ENCODE peak calls at places on chromosomes 3 and 15, in four cellular contexts. One of them, this sample, is unnamed.

GRCh38 chr15:71149645-71150557 is 34.6 kb downstream of the THSD4 start:
- DNase-seq in RWPE2: no peak
- DNase-seq in dorsolateral prefrontal cortex: no peak
- DNase-seq in HFF-Myc: no peak
- DNase-seq in this sample: no peak

GRCh38 chr15:89099968-89100367 is 11.7 kb downstream of the ABHD2 start:
- DNase-seq in RWPE2: no peak
- DNase-seq in dorsolateral prefrontal cortex: no peak
- DNase-seq in HFF-Myc: no peak
- DNase-seq in this sample: no peak

GRCh38 chr3:172839679-172840078 is 89.2 kb downstream of the ECT2 start:
- DNase-seq in RWPE2: no peak
- DNase-seq in dorsolateral prefrontal cortex: no peak
- DNase-seq in HFF-Myc: no peak
- DNase-seq in this sample: no peak

GRCh38 chr3:157499342-157499963 is 3.8 kb downstream of the VEPH1 start:
- DNase-seq in RWPE2: peak
- DNase-seq in dorsolateral prefrontal cortex: no peak
- DNase-seq in HFF-Myc: no peak
- DNase-seq in this sample: no peak

GRCh38 chr15:88982304-88982945 is 69.2 kb upstream of the MFGE8 start:
- DNase-seq in RWPE2: no peak
- DNase-seq in dorsolateral prefrontal cortex: no peak
- DNase-seq in HFF-Myc: no peak
- DNase-seq in this sample: no peak

GRCh38 chr3:134526319-134526718 is 40.5 kb downstream of the CEP63 start:
- DNase-seq in RWPE2: no peak
- DNase-seq in dorsolateral prefrontal cortex: no peak
- DNase-seq in HFF-Myc: no peak
- DNase-seq in this sample: no peak

GRCh38 chr3:46946416-46946815 is 30.1 kb downstream of the CCDC12 start:
- DNase-seq in RWPE2: no peak
- DNase-seq in dorsolateral prefrontal cortex: no peak
- DNase-seq in HFF-Myc: no peak
- DNase-seq in this sample: peak

GRCh38 chr3:143203142-143203541 is 83.6 kb downstream of the CHST2 start:
- DNase-seq in RWPE2: no peak
- DNase-seq in dorsolateral prefrontal cortex: no peak
- DNase-seq in HFF-Myc: no peak
- DNase-seq in this sample: no peak

GRCh38 chr15:70628542-70628941 is 134.8 kb downstream of the UACA start:
- DNase-seq in RWPE2: no peak
- DNase-seq in dorsolateral prefrontal cortex: no peak
- DNase-seq in HFF-Myc: no peak
- DNase-seq in this sample: no peak

GRCh38 chr3:113272369-113272748 is 61.0 kb downstream of the BOC start:
- DNase-seq in RWPE2: no peak
- DNase-seq in dorsolateral prefrontal cortex: no peak
- DNase-seq in HFF-Myc: no peak
- DNase-seq in this sample: peak

GRCh38 chr3:53255360-53255774 is 455 bp downstream of the TKT start:
- DNase-seq in RWPE2: peak
- DNase-seq in dorsolateral prefrontal cortex: no peak
- DNase-seq in HFF-Myc: no peak
- DNase-seq in this sample: no peak

GRCh38 chr15:64893481-64894394 is 18.0 kb upstream of the ANKDD1A start:
- DNase-seq in RWPE2: peak
- DNase-seq in dorsolateral prefrontal cortex: peak
- DNase-seq in HFF-Myc: peak
- DNase-seq in this sample: no peak

GRCh38 chr3:45180051-45180450 is 33.9 kb upstream of the CDCP1 start:
- DNase-seq in RWPE2: no peak
- DNase-seq in dorsolateral prefrontal cortex: no peak
- DNase-seq in HFF-Myc: no peak
- DNase-seq in this sample: no peak

GRCh38 chr3:44323341-44323955 is 15.1 kb upstream of the TCAIM start:
- DNase-seq in RWPE2: no peak
- DNase-seq in dorsolateral prefrontal cortex: peak
- DNase-seq in HFF-Myc: peak
- DNase-seq in this sample: no peak

GRCh38 chr15:96354731-96355560 is 24.4 kb downstream of the NR2F2 start:
- DNase-seq in RWPE2: no peak
- DNase-seq in dorsolateral prefrontal cortex: no peak
- DNase-seq in HFF-Myc: no peak
- DNase-seq in this sample: no peak

GRCh38 chr3:127568604-127569003 is 21.9 kb downstream of the TPRA1 start:
- DNase-seq in RWPE2: no peak
- DNase-seq in dorsolateral prefrontal cortex: no peak
- DNase-seq in HFF-Myc: no peak
- DNase-seq in this sample: no peak

GRCh38 chr15:65532738-65533051 is 2.4 kb downstream of the HACD3 start:
- DNase-seq in RWPE2: no peak
- DNase-seq in dorsolateral prefrontal cortex: no peak
- DNase-seq in HFF-Myc: peak
- DNase-seq in this sample: no peak

GRCh38 chr3:112560330-112560729 is 1.4 kb downstream of the ATG3 start:
- DNase-seq in RWPE2: no peak
- DNase-seq in dorsolateral prefrontal cortex: no peak
- DNase-seq in HFF-Myc: no peak
- DNase-seq in this sample: no peak

GRCh38 chr15:78341057-78341763 is 1.1 kb downstream of the CRABP1 start:
- DNase-seq in RWPE2: no peak
- DNase-seq in dorsolateral prefrontal cortex: no peak
- DNase-seq in HFF-Myc: no peak
- DNase-seq in this sample: no peak

GRCh38 chr3:70090322-70090913 is 90.9 kb downstream of the SAMMSON start:
- DNase-seq in RWPE2: no peak
- DNase-seq in dorsolateral prefrontal cortex: no peak
- DNase-seq in HFF-Myc: no peak
- DNase-seq in this sample: no peak

GRCh38 chr15:88940110-88940675 is 27.0 kb upstream of the MFGE8 start:
- DNase-seq in RWPE2: no peak
- DNase-seq in dorsolateral prefrontal cortex: no peak
- DNase-seq in HFF-Myc: no peak
- DNase-seq in this sample: no peak

GRCh38 chr15:51600114-51600513 is 22.5 kb downstream of the DMXL2 start:
- DNase-seq in RWPE2: peak
- DNase-seq in dorsolateral prefrontal cortex: no peak
- DNase-seq in HFF-Myc: no peak
- DNase-seq in this sample: no peak

GRCh38 chr3:25423780-25424179 is 4.3 kb upstream of the RARB start:
- DNase-seq in RWPE2: no peak
- DNase-seq in dorsolateral prefrontal cortex: no peak
- DNase-seq in HFF-Myc: no peak
- DNase-seq in this sample: no peak

GRCh38 chr3:96182756-96183155 is 631.6 kb upstream of the EPHA6 start:
- DNase-seq in RWPE2: no peak
- DNase-seq in dorsolateral prefrontal cortex: no peak
- DNase-seq in HFF-Myc: no peak
- DNase-seq in this sample: no peak

GRCh38 chr3:131163-131889 is 65.2 kb upstream of the CHL1 start:
- DNase-seq in RWPE2: no peak
- DNase-seq in dorsolateral prefrontal cortex: no peak
- DNase-seq in HFF-Myc: no peak
- DNase-seq in this sample: no peak

GRCh38 chr3:62500556-62501294 is 127.4 kb upstream of the FEZF2 start:
- DNase-seq in RWPE2: no peak
- DNase-seq in dorsolateral prefrontal cortex: no peak
- DNase-seq in HFF-Myc: no peak
- DNase-seq in this sample: no peak

GRCh38 chr3:129756871-129757270 is 136.6 kb downstream of the TMCC1 start:
- DNase-seq in RWPE2: no peak
- DNase-seq in dorsolateral prefrontal cortex: no peak
- DNase-seq in HFF-Myc: peak
- DNase-seq in this sample: no peak

DNA sequence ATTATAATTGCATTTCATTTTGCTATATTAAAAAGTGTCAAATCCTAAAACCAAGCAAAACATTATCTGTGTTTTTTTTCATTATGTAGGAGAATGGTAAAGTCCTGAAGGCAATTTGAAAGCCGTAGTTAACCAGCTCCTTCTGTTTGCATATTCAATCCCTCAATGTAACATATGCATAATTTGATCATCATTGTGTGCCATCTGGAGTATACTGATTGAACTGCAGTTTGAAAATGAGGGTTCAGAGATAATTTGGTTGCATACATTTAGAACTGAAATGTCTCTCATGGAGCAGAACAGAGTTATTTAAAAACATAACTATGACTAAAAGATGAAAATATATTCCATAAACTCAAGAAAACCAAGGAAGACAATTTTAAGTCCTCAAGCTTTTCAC is 518.6 kb downstream of the GBE1 start:
- DNase-seq in RWPE2: no peak
- DNase-seq in dorsolateral prefrontal cortex: no peak
- DNase-seq in HFF-Myc: no peak
- DNase-seq in this sample: no peak
- TF ChIP-seq CTCF in RWPE2: peak
- TF ChIP-seq CTCF in dorsolateral prefrontal cortex: peak
- TF ChIP-seq CTCF in HFF-Myc: peak
- TF ChIP-seq CTCF in this sample: peak

GRCh38 chr3:182226995-182227394 is 515.3 kb downstream of the SOX2 start:
- DNase-seq in RWPE2: no peak
- DNase-seq in dorsolateral prefrontal cortex: no peak
- DNase-seq in HFF-Myc: no peak
- DNase-seq in this sample: no peak
- TF ChIP-seq CTCF in RWPE2: no peak
- TF ChIP-seq CTCF in dorsolateral prefrontal cortex: no peak
- TF ChIP-seq CTCF in HFF-Myc: no peak
- TF ChIP-seq CTCF in this sample: no peak

DNA sequence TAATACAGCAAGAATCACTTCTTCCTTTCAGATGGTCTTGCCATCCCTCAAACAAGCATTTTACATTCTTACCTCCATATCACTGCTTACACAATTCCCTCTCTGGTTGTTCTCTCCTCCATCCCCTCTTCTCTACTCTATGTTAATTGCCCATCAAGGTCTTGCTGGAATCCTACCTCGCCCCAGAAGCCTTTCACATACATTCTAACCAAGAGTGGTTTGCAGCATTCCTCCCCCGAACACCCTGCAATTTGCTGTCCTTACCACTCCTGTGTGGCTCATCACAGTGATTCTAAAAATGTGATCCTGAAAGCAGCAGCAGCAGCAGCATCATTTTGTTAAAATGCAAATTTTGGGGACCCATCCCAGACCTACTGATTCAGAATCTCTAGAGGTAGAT is 30.6 kb downstream of the TNIK start:
- DNase-seq in RWPE2: no peak
- DNase-seq in dorsolateral prefrontal cortex: no peak
- DNase-seq in HFF-Myc: no peak
- DNase-seq in this sample: no peak
- TF ChIP-seq CTCF in RWPE2: no peak
- TF ChIP-seq CTCF in dorsolateral prefrontal cortex: no peak
- TF ChIP-seq CTCF in HFF-Myc: no peak
- TF ChIP-seq CTCF in this sample: no peak

GRCh38 chr3:147393261-147393964 is 12.9 kb downstream of the ZIC4 start:
- DNase-seq in RWPE2: no peak
- DNase-seq in dorsolateral prefrontal cortex: no peak
- DNase-seq in HFF-Myc: no peak
- DNase-seq in this sample: peak

GRCh38 chr3:147390589-147391569 is 15.5 kb downstream of the ZIC4 start:
- DNase-seq in RWPE2: no peak
- DNase-seq in dorsolateral prefrontal cortex: no peak
- DNase-seq in HFF-Myc: no peak
- DNase-seq in this sample: peak

GRCh38 chr3:147391726-147392082 is 14.6 kb downstream of the ZIC4 start:
- DNase-seq in RWPE2: no peak
- DNase-seq in dorsolateral prefrontal cortex: no peak
- DNase-seq in HFF-Myc: no peak
- DNase-seq in this sample: no peak

GRCh38 chr3:147394168-147394941 is 12.0 kb downstream of the ZIC4 start:
- DNase-seq in RWPE2: no peak
- DNase-seq in dorsolateral prefrontal cortex: no peak
- DNase-seq in HFF-Myc: no peak
- DNase-seq in this sample: no peak

DNA sequence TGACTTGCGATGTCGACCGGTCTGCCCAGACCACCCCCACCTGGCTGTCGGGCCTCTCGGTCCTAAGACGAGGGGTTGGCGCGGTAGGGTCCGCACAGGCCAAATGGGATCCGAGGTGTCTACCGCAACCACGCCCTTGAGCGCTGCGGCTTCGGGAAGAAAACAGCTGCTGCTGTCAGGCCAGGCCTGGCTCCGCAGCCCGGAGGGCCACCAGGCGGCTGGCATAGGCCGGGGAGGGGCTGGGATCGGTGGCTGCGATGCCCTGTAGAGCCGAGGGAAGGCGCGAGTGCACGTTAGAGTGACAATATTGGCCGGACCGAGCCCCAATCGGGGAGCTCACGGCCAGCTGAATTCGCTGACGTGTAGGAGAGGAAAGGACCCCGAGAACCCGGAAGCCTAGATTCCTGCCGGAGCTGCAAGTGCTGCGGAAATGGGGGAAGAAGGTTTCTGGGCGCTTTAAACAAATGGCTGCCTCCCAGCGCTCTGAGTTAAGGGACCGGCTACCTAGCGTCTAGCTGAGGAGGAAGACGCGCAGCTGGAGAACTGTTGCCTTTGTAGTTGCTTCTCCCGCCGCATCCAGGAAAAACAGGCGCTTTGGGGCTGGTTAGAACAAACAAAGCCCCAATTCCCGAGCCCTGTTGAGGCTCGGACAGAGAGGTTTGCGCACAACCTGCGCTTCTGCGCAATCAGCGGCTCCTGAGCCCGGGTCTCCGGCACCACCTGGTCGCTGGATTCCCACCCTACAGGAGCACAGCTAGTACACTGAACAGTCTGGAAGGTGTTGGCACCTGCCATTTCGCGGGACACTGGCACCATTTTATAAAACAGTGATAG is 14.0 kb downstream of the ZIC4 start:
- DNase-seq in RWPE2: no peak
- DNase-seq in dorsolateral prefrontal cortex: no peak
- DNase-seq in HFF-Myc: peak
- DNase-seq in this sample: peak
- TF ChIP-seq CTCF in RWPE2: no peak
- TF ChIP-seq CTCF in dorsolateral prefrontal cortex: peak
- TF ChIP-seq CTCF in HFF-Myc: peak
- TF ChIP-seq CTCF in this sample: peak

GRCh38 chr3:120559228-120560061 is 36.7 kb upstream of the NDUFB4 start:
- DNase-seq in RWPE2: no peak
- DNase-seq in dorsolateral prefrontal cortex: no peak
- DNase-seq in HFF-Myc: peak
- DNase-seq in this sample: no peak

GRCh38 chr3:120558784-120559227 is 37.3 kb upstream of the NDUFB4 start:
- DNase-seq in RWPE2: peak
- DNase-seq in dorsolateral prefrontal cortex: peak
- DNase-seq in HFF-Myc: peak
- DNase-seq in this sample: no peak

GRCh38 chr3:120563356-120564022 is 32.6 kb upstream of the NDUFB4 start:
- DNase-seq in RWPE2: no peak
- DNase-seq in dorsolateral prefrontal cortex: no peak
- DNase-seq in HFF-Myc: no peak
- DNase-seq in this sample: no peak

GRCh38 chr3:120560304-120561250 is 35.6 kb upstream of the NDUFB4 start:
- DNase-seq in RWPE2: no peak
- DNase-seq in dorsolateral prefrontal cortex: no peak
- DNase-seq in HFF-Myc: no peak
- DNase-seq in this sample: no peak

GRCh38 chr3:120561251-120562045 is 34.7 kb upstream of the NDUFB4 start:
- DNase-seq in RWPE2: no peak
- DNase-seq in dorsolateral prefrontal cortex: peak
- DNase-seq in HFF-Myc: peak
- DNase-seq in this sample: no peak
- TF ChIP-seq CTCF in RWPE2: peak
- TF ChIP-seq CTCF in dorsolateral prefrontal cortex: peak
- TF ChIP-seq CTCF in HFF-Myc: peak
- TF ChIP-seq CTCF in this sample: peak

This sample was measured in chondrocyte.